ENCODE peak calls at places on chromosomes 16 and 17, in eight cellular contexts. A, R, Z, K, N, M, L and U are unnamed samples.

GRCh38 chr17:44367219-44367618 is 3.6 kb upstream of the FAM171A2 start:
- DNase-seq in R (no peak), A (no peak), K (no peak), L (no peak), N (no peak), M (no peak), Z (no peak), U (no peak)

GRCh38 chr17:2232244-2232638 is 71.3 kb downstream of the SMG6 start:
- DNase-seq in M (no peak), N (no peak), L (no peak), A (no peak), K (no peak), R (no peak), Z (no peak), U (peak)

GRCh38 chr17:16972346-16972745 is 428 bp upstream of the TNFRSF13B start:
- DNase-seq in R (no peak), M (no peak), N (no peak), K (no peak), L (no peak), A (no peak), Z (no peak), U (no peak)

GRCh38 chr17:82242977-82243647 is 14.3 kb downstream of the SLC16A3 start:
- DNase-seq in K (no peak), L (no peak), R (no peak), A (peak), N (peak), Z (no peak), M (no peak), U (peak)

GRCh38 chr17:34740516-34740915 is 161.1 kb downstream of the TMEM132E start:
- DNase-seq in N (no peak), K (no peak), R (no peak), L (no peak), M (no peak), Z (no peak), A (no peak), U (no peak)

GRCh38 chr17:61966201-61966600 is 38.4 kb upstream of the INTS2 start:
- DNase-seq in R (no peak), K (no peak), L (no peak), N (no peak), A (no peak), Z (no peak), M (no peak), U (no peak)

GRCh38 chr16:24747425-24747824 is 18.0 kb downstream of the TNRC6A start:
- DNase-seq in A (no peak), R (no peak), Z (no peak), K (no peak), M (no peak), L (no peak), N (no peak), U (no peak)

GRCh38 chr17:17814162-17815061 is 22.4 kb downstream of the SREBF1 start:
- DNase-seq in Z (no peak), A (no peak), L (no peak), N (no peak), K (no peak), R (no peak), M (no peak), U (no peak)

GRCh38 chr17:28416703-28417311 is 10.8 kb upstream of the SLC46A1 start:
- DNase-seq in A (peak), Z (peak), N (peak), R (no peak), L (peak), M (no peak), K (peak), U (peak)

GRCh38 chr16:46954562-46954961 is 18.9 kb downstream of the DNAJA2 start:
- DNase-seq in N (no peak), Z (no peak), M (no peak), A (no peak), R (no peak), L (no peak), K (no peak), U (no peak)

GRCh38 chr16:86909359-86910145 is 331.2 kb downstream of the FOXL1 start:
- DNase-seq in L (no peak), N (no peak), M (no peak), A (no peak), K (no peak), Z (no peak), R (no peak), U (no peak)

GRCh38 chr17:78921437-78921971 is 3.7 kb downstream of the TIMP2 start:
- DNase-seq in R (no peak), M (no peak), A (no peak), Z (no peak), L (no peak), K (no peak), N (no peak), U (no peak)

GRCh38 chr17:18850679-18851078 is 7.3 kb upstream of the PRPSAP2 start:
- DNase-seq in K (no peak), L (no peak), Z (no peak), N (no peak), A (no peak), R (no peak), M (no peak), U (no peak)

GRCh38 chr16:73384561-73384960 is 336.6 kb upstream of the ZFHX3 start:
- DNase-seq in R (no peak), Z (no peak), A (no peak), K (no peak), N (no peak), L (no peak), M (no peak), U (no peak)

GRCh38 chr17:44110823-44111633 is 12.4 kb downstream of the HDAC5 start:
- DNase-seq in Z (peak), L (peak), M (peak), A (peak), K (peak), R (peak), N (peak), U (peak)

GRCh38 chr17:63150994-63151464 is 185.0 kb downstream of the TANC2 start:
- DNase-seq in R (no peak), A (peak), Z (no peak), L (peak), K (no peak), M (no peak), N (peak), U (no peak)

GRCh38 chr17:7191571-7192270 is 12.6 kb upstream of the ASGR1 start:
- DNase-seq in N (peak), A (no peak), M (no peak), L (no peak), K (peak), Z (peak), R (no peak), U (peak)

GRCh38 chr17:22233382-22233781 is 541.1 kb downstream of the KCNJ18 start:
- DNase-seq in K (no peak), Z (no peak), L (no peak), N (no peak), R (no peak), A (no peak), M (no peak), U (no peak)

GRCh38 chr17:41710472-41711090 is 1.6 kb upstream of the GAST start:
- DNase-seq in A (no peak), K (peak), R (no peak), L (peak), Z (no peak), M (no peak), N (peak), U (peak)

GRCh38 chr17:81980752-81981239 is 3.4 kb downstream of the ASPSCR1 start:
- DNase-seq in K (no peak), R (no peak), A (no peak), Z (no peak), M (no peak), L (no peak), N (no peak), U (no peak)

GRCh38 chr16:70804729-70805169 is 3.8 kb upstream of the VAC14 start:
- DNase-seq in Z (no peak), L (no peak), K (no peak), R (no peak), N (no peak), A (no peak), M (no peak), U (no peak)

GRCh38 chr17:80950466-80951120 is 41.0 kb upstream of the CHMP6 start:
- DNase-seq in L (no peak), A (no peak), M (no peak), N (no peak), K (no peak), Z (no peak), R (no peak), U (no peak)

GRCh38 chr17:8563024-8563776 is 67.3 kb downstream of the MYH10 start:
- DNase-seq in A (no peak), L (no peak), Z (no peak), K (no peak), R (no peak), M (no peak), N (no peak), U (no peak)

GRCh38 chr17:39953471-39953888 is 9.3 kb upstream of the GSDMA start:
- DNase-seq in N (no peak), Z (no peak), K (no peak), R (no peak), L (no peak), M (no peak), A (no peak), U (no peak)

GRCh38 chr17:78495634-78496033 is 81.6 kb downstream of the DNAH17 start:
- DNase-seq in Z (no peak), R (no peak), N (no peak), L (no peak), M (no peak), K (no peak), A (no peak), U (no peak)

GRCh38 chr17:42403150-42403549 is 14.9 kb upstream of the STAT3 start:
- DNase-seq in L (no peak), A (no peak), N (peak), Z (peak), K (no peak), M (no peak), R (no peak), U (no peak)

GRCh38 chr16:9090101-9090959 is 1.1 kb upstream of the HAPSTR1 start:
- DNase-seq in K (no peak), L (peak), M (no peak), A (no peak), R (peak), N (no peak), Z (peak), U (no peak)

GRCh38 chr16:1924095-1924494 is 5.9 kb upstream of the HS3ST6 start:
- DNase-seq in L (no peak), K (no peak), R (no peak), Z (no peak), N (no peak), M (no peak), A (no peak), U (no peak)

GRCh38 chr16:86581458-86581857 is 3.1 kb downstream of the FOXL1 start:
- DNase-seq in L (no peak), R (no peak), A (no peak), Z (no peak), K (no peak), M (no peak), N (no peak), U (peak)

GRCh38 chr17:74408262-74408661 is 23.6 kb upstream of the GPRC5C start:
- DNase-seq in Z (no peak), R (no peak), N (no peak), A (no peak), K (no peak), L (no peak), M (no peak), U (peak)

GRCh38 chr16:12063004-12063395 is 86.5 kb downstream of the SNX29 start:
- DNase-seq in R (no peak), K (no peak), L (no peak), A (no peak), M (no peak), N (no peak), Z (no peak), U (no peak)

GRCh38 chr17:62807812-62808575 is at the start of gene MARCHF10:
- DNase-seq in N (no peak), R (no peak), K (no peak), A (no peak), Z (peak), M (no peak), L (peak), U (peak)

GRCh38 chr17:58753026-58753425 is 2.6 kb upstream of the PPM1E start:
- DNase-seq in A (no peak), Z (no peak), K (no peak), N (no peak), M (no peak), R (no peak), L (no peak), U (no peak)

GRCh38 chr16:27840311-27841060 is 223.0 kb downstream of the GSG1L start:
- DNase-seq in N (no peak), K (no peak), L (no peak), A (no peak), M (no peak), Z (no peak), R (no peak), U (no peak)

GRCh38 chr16:57480127-57480753 is 6.1 kb downstream of the DOK4 start:
- DNase-seq in L (no peak), M (no peak), K (peak), N (no peak), Z (no peak), A (no peak), R (no peak), U (peak)